ENCODE peak calls at places on chromosomes 6 and 20, in seven cellular contexts. One of them, this sample, is unnamed.

GRCh38 chr6:7390218-7390878 is 740 bp downstream of the RIOK1 start:
- DNase-seq in BJ: no peak
- DNase-seq in HFF-Myc: no peak
- DNase-seq in fibroblast of lung: no peak
- DNase-seq in right cardiac atrium: no peak
- DNase-seq in tibial artery: no peak
- DNase-seq in fibroblast of mammary gland: no peak
- DNase-seq in this sample: peak; percentile 77

GRCh38 chr6:133240511-133241087 is 558 bp upstream of the EYA4 start:
- DNase-seq in BJ: no peak
- DNase-seq in HFF-Myc: no peak
- DNase-seq in fibroblast of lung: peak; percentile 26
- DNase-seq in right cardiac atrium: peak; percentile 74
- DNase-seq in tibial artery: no peak
- DNase-seq in fibroblast of mammary gland: no peak
- DNase-seq in this sample: no peak

GRCh38 chr20:32327087-32327681 is 30.9 kb upstream of the ASXL1 start:
- DNase-seq in BJ: no peak
- DNase-seq in HFF-Myc: no peak
- DNase-seq in fibroblast of lung: peak; percentile 96
- DNase-seq in right cardiac atrium: no peak
- DNase-seq in tibial artery: no peak
- DNase-seq in fibroblast of mammary gland: peak; percentile 51
- DNase-seq in this sample: peak; percentile 71

GRCh38 chr20:56440346-56441007 is 27.9 kb upstream of the RTF2 start:
- DNase-seq in BJ: no peak
- DNase-seq in HFF-Myc: no peak
- DNase-seq in fibroblast of lung: peak; percentile 40
- DNase-seq in right cardiac atrium: no peak
- DNase-seq in tibial artery: peak; percentile 21
- DNase-seq in fibroblast of mammary gland: no peak
- DNase-seq in this sample: no peak

GRCh38 chr20:3692706-3693294 is 11.0 kb upstream of the ADAM33 start:
- DNase-seq in BJ: no peak
- DNase-seq in HFF-Myc: no peak
- DNase-seq in fibroblast of lung: no peak
- DNase-seq in right cardiac atrium: peak; percentile 40
- DNase-seq in tibial artery: no peak
- DNase-seq in fibroblast of mammary gland: no peak
- DNase-seq in this sample: no peak

GRCh38 chr6:167980911-167981310 is 16.6 kb upstream of the KIF25 start:
- DNase-seq in BJ: no peak
- DNase-seq in HFF-Myc: no peak
- DNase-seq in fibroblast of lung: no peak
- DNase-seq in right cardiac atrium: no peak
- DNase-seq in tibial artery: no peak
- DNase-seq in fibroblast of mammary gland: no peak
- DNase-seq in this sample: no peak

GRCh38 chr6:11412011-11412424 is 125.5 kb upstream of the TMEM170B start:
- DNase-seq in BJ: no peak
- DNase-seq in HFF-Myc: no peak
- DNase-seq in fibroblast of lung: peak; percentile 38
- DNase-seq in right cardiac atrium: no peak
- DNase-seq in tibial artery: no peak
- DNase-seq in fibroblast of mammary gland: peak; percentile 48
- DNase-seq in this sample: peak; percentile 64

GRCh38 chr20:58938541-58938940 is 42.5 kb upstream of the NELFCD start:
- DNase-seq in BJ: no peak
- DNase-seq in HFF-Myc: no peak
- DNase-seq in fibroblast of lung: no peak
- DNase-seq in right cardiac atrium: no peak
- DNase-seq in tibial artery: no peak
- DNase-seq in fibroblast of mammary gland: no peak
- DNase-seq in this sample: no peak

GRCh38 chr20:49636447-49636846 is 68.5 kb upstream of the PTGIS start:
- DNase-seq in BJ: no peak
- DNase-seq in HFF-Myc: no peak
- DNase-seq in fibroblast of lung: no peak
- DNase-seq in right cardiac atrium: peak; percentile 81
- DNase-seq in tibial artery: no peak
- DNase-seq in fibroblast of mammary gland: no peak
- DNase-seq in this sample: no peak

GRCh38 chr6:69719602-69720193 is 77.1 kb downstream of the LMBRD1 start:
- DNase-seq in BJ: no peak
- DNase-seq in HFF-Myc: peak; percentile 5
- DNase-seq in fibroblast of lung: peak; percentile 32
- DNase-seq in right cardiac atrium: no peak
- DNase-seq in tibial artery: no peak
- DNase-seq in fibroblast of mammary gland: peak; percentile 42
- DNase-seq in this sample: peak; percentile 38

GRCh38 chr6:169326067-169326799 is 72.6 kb upstream of the THBS2 start:
- DNase-seq in BJ: no peak
- DNase-seq in HFF-Myc: no peak
- DNase-seq in fibroblast of lung: peak; percentile 35
- DNase-seq in right cardiac atrium: no peak
- DNase-seq in tibial artery: no peak
- DNase-seq in fibroblast of mammary gland: peak; percentile 67
- DNase-seq in this sample: peak; percentile 43

GRCh38 chr6:77638129-77638830 is 14.6 kb upstream of the MEI4 start:
- DNase-seq in BJ: no peak
- DNase-seq in HFF-Myc: no peak
- DNase-seq in fibroblast of lung: peak; percentile 37
- DNase-seq in right cardiac atrium: no peak
- DNase-seq in tibial artery: no peak
- DNase-seq in fibroblast of mammary gland: peak; percentile 6
- DNase-seq in this sample: no peak

GRCh38 chr6:143193571-143194094 is 132.9 kb downstream of the AIG1 start:
- DNase-seq in BJ: no peak
- DNase-seq in HFF-Myc: no peak
- DNase-seq in fibroblast of lung: no peak
- DNase-seq in right cardiac atrium: no peak
- DNase-seq in tibial artery: no peak
- DNase-seq in fibroblast of mammary gland: no peak
- DNase-seq in this sample: no peak
- H3K4me3 ChIP-seq in BJ: no peak overlapping the region
- H3K4me3 ChIP-seq in HFF-Myc: no peak overlapping the region
- H3K4me3 ChIP-seq in fibroblast of lung: no peak overlapping the region
- H3K4me3 ChIP-seq in right cardiac atrium: no peak overlapping the region
- H3K4me3 ChIP-seq in tibial artery: no peak overlapping the region
- H3K4me3 ChIP-seq in fibroblast of mammary gland: no peak overlapping the region
- H3K4me3 ChIP-seq in this sample: no peak overlapping the region

DNA sequence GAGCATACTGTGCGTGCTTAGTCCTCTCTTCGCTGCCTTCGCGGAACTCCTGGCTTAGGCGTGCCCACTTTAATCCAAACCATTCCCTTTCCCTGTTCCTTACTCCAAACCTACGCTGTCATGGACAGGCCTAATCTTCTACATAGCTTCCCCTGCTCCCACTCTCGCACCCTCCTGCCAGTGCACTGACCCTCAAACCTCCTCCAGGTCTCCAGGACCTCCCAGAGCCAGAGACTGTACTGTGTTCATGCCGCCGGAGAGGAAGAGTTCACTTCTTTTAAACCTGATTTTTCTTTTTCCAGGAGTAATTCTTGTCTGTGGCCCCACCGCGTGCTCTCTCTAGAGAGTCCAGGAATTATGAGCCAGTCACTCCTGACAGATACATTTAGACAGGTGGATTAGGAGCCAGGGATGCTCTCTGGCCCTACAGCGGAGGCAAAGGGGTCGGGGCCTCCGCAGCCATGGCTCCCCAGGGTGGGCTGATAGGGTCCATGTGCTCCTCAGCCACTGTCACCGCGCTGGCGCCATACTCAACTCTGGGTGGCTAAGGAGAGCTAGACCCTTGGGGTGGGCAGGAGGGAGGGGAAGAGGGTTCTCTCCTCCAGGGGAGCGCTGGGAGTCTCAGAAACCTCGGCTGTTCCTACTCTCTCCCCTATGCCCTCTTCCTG is 1.6 kb upstream of the PAX1 start:
- DNase-seq in BJ: no peak
- DNase-seq in HFF-Myc: no peak
- DNase-seq in fibroblast of lung: no peak
- DNase-seq in right cardiac atrium: no peak
- DNase-seq in tibial artery: no peak
- DNase-seq in fibroblast of mammary gland: no peak
- DNase-seq in this sample: no peak
- H3K4me3 ChIP-seq in BJ: no peak overlapping the region
- H3K4me3 ChIP-seq in HFF-Myc: no peak overlapping the region
- H3K4me3 ChIP-seq in fibroblast of lung: no peak overlapping the region
- H3K4me3 ChIP-seq in right cardiac atrium: no peak overlapping the region
- H3K4me3 ChIP-seq in tibial artery: no peak overlapping the region
- H3K4me3 ChIP-seq in fibroblast of mammary gland: no peak overlapping the region
- H3K4me3 ChIP-seq in this sample: no peak overlapping the region

DNA sequence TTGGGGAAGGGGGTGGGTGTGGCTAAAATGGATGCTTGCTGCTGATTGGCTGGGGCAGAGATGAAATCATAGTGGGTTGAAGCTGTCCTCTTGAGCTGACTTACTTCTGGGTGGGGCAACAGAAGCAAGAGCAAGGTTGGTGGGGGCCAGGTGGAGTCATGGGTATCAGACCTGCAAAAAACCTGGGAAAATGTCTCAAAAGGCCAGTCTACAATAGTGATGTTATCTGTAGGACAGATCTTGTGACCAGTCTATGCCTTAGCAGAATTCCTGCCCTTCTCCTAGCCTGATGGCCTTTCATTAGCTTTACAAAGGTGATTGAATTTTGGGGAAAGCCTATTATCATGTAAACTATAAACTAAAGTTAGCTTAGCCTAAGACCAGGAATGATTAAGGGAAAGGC is 945.7 kb downstream of the KIF16B start:
- DNase-seq in BJ: no peak
- DNase-seq in HFF-Myc: no peak
- DNase-seq in fibroblast of lung: no peak
- DNase-seq in right cardiac atrium: no peak
- DNase-seq in tibial artery: no peak
- DNase-seq in fibroblast of mammary gland: no peak
- DNase-seq in this sample: no peak
- H3K4me3 ChIP-seq in BJ: no peak overlapping the region
- H3K4me3 ChIP-seq in HFF-Myc: no peak overlapping the region
- H3K4me3 ChIP-seq in fibroblast of lung: no peak overlapping the region
- H3K4me3 ChIP-seq in right cardiac atrium: no peak overlapping the region
- H3K4me3 ChIP-seq in tibial artery: no peak overlapping the region
- H3K4me3 ChIP-seq in fibroblast of mammary gland: no peak overlapping the region
- H3K4me3 ChIP-seq in this sample: no peak overlapping the region

GRCh38 chr20:1225729-1226313 is at the start of gene RAD21L1:
- DNase-seq in BJ: no peak
- DNase-seq in HFF-Myc: no peak
- DNase-seq in fibroblast of lung: peak; percentile 67
- DNase-seq in right cardiac atrium: peak; percentile 86
- DNase-seq in tibial artery: peak; percentile 82
- DNase-seq in fibroblast of mammary gland: peak; percentile 55
- DNase-seq in this sample: peak; percentile 85
- H3K4me3 ChIP-seq in BJ: peak within 1 kb of the TSS; percentile 80
- H3K4me3 ChIP-seq in HFF-Myc: peak within 1 kb of the TSS; percentile 54
- H3K4me3 ChIP-seq in fibroblast of lung: peak within 1 kb of the TSS; percentile 53
- H3K4me3 ChIP-seq in right cardiac atrium: peak within 1 kb of the TSS; percentile 67
- H3K4me3 ChIP-seq in tibial artery: peak within 1 kb of the TSS; percentile 50
- H3K4me3 ChIP-seq in fibroblast of mammary gland: peak within 1 kb of the TSS; percentile 55
- H3K4me3 ChIP-seq in this sample: peak within 1 kb of the TSS; percentile 77

DNA sequence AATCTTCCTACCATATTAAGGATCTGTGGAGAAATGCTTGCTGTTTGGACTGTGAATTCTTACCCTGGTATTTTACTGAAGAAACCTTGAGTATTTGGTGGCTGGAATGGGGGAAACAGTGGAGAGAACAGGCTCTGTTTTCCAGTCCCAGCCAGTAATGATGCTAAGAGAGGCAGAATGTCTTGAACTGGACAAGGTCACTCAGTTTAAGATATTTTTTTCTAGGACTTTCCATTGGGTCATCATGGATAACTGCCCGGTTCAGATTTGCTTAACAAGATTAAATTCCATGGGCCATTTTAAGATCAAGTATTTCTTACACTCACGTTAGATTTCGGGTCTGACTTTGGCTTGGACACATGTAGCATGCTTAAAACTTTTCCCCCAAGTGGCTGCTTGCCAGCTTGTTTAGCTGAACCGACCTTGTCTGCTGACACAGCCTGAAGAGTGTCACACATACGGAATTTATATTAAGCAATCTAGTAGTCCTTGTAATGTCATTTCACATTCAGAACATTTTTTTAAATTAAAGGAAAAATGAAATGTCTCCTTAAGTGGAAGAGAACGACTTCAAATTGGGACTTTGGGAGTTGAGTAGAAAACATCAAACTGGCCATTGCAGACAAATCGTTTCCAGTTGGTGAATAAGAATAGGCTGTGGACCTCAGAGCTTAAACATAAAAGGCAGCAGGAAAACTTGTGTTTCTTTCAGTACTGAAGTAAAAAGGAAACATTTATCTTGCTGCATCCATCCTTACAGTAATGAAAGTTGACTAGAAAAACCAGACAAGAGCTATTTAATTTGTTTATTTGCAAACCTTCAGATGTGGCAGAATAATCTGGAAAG is 28.9 kb downstream of the ARMC2 start:
- DNase-seq in BJ: peak; percentile 72
- DNase-seq in HFF-Myc: no peak
- DNase-seq in fibroblast of lung: peak; percentile 51
- DNase-seq in right cardiac atrium: peak; percentile 84
- DNase-seq in tibial artery: peak; percentile 92
- DNase-seq in fibroblast of mammary gland: peak; percentile 93
- DNase-seq in this sample: peak; percentile 85
- H3K4me3 ChIP-seq in BJ: no peak overlapping the region
- H3K4me3 ChIP-seq in HFF-Myc: no peak overlapping the region
- H3K4me3 ChIP-seq in fibroblast of lung: no peak overlapping the region
- H3K4me3 ChIP-seq in right cardiac atrium: no peak overlapping the region
- H3K4me3 ChIP-seq in tibial artery: no peak overlapping the region
- H3K4me3 ChIP-seq in fibroblast of mammary gland: no peak overlapping the region
- H3K4me3 ChIP-seq in this sample: no peak overlapping the region

GRCh38 chr6:28212510-28213212 is 12.4 kb upstream of the ZSCAN9 start:
- DNase-seq in BJ: peak; percentile 65
- DNase-seq in HFF-Myc: peak; percentile 73
- DNase-seq in fibroblast of lung: peak; percentile 83
- DNase-seq in right cardiac atrium: peak; percentile 35
- DNase-seq in tibial artery: no peak
- DNase-seq in fibroblast of mammary gland: peak; percentile 91
- DNase-seq in this sample: peak; percentile 81
- H3K4me3 ChIP-seq in BJ: peak overlapping the region; percentile 41
- H3K4me3 ChIP-seq in HFF-Myc: peak overlapping the region; percentile 52
- H3K4me3 ChIP-seq in fibroblast of lung: peak overlapping the region; percentile 70
- H3K4me3 ChIP-seq in right cardiac atrium: peak overlapping the region; percentile 39
- H3K4me3 ChIP-seq in tibial artery: peak overlapping the region; percentile 9
- H3K4me3 ChIP-seq in fibroblast of mammary gland: peak overlapping the region; percentile 70
- H3K4me3 ChIP-seq in this sample: peak overlapping the region; percentile 58